ENCODE peak calls at places on chromosomes 13 and 19, in four cellular contexts. U, Y, M and B are unnamed samples.

GRCh38 chr13:96299235-96299634 is 209.3 kb downstream of the HS6ST3 start:
- DNase-seq in Y (no peak), M (no peak), U (no peak), B (no peak)

GRCh38 chr13:75195479-75196111 is 286.4 kb downstream of the TBC1D4 start:
- DNase-seq in M (peak; percentile 40), U (no peak), Y (no peak), B (no peak)

GRCh38 chr19:33630880-33631627 is 9.3 kb downstream of the CHST8 start:
- DNase-seq in U (no peak), M (no peak), Y (no peak), B (no peak)

GRCh38 chr19:45929247-45929646 is 14.7 kb upstream of the NANOS2 start:
- DNase-seq in M (no peak), U (no peak), Y (no peak), B (no peak)

GRCh38 chr19:12453495-12453894 is 12.7 kb upstream of the ZNF443 start:
- DNase-seq in Y (no peak), U (no peak), M (no peak), B (no peak)

GRCh38 chr19:46984077-46985010 is 35.3 kb upstream of the NPAS1 start:
- DNase-seq in U (no peak), M (no peak), Y (peak; percentile 81), B (no peak)

GRCh38 chr19:51417107-51417806 is at the start of gene SIGLEC10:
- DNase-seq in U (no peak), Y (no peak), M (peak; percentile 52), B (peak; percentile 2)

GRCh38 chr19:43606569-43607229 is 5.2 kb upstream of the SRRM5 start:
- DNase-seq in U (no peak), Y (no peak), M (no peak), B (no peak)

GRCh38 chr13:76707360-76707759 is 178.8 kb downstream of the KCTD12 start:
- DNase-seq in M (no peak), U (no peak), Y (no peak), B (no peak)

GRCh38 chr13:26681036-26681435 is 79.5 kb downstream of the GPR12 start:
- DNase-seq in Y (no peak), M (no peak), U (no peak), B (no peak)

GRCh38 chr13:110123041-110123809 is 183.7 kb downstream of the COL4A1 start:
- DNase-seq in U (no peak), Y (no peak), M (peak; percentile 44), B (no peak)

GRCh38 chr19:58571575-58571947 is 1.6 kb downstream of the MZF1 start:
- DNase-seq in U (no peak), Y (no peak), M (no peak), B (no peak)

GRCh38 chr19:57016076-57016475 is 103.7 kb upstream of the USP29 start:
- DNase-seq in M (no peak), U (no peak), Y (no peak), B (no peak)

GRCh38 chr19:3604227-3604986 is 2.3 kb downstream of the TBXA2R start:
- DNase-seq in Y (no peak), M (no peak), U (no peak), B (no peak)

GRCh38 chr19:10074153-10074552 is 12.0 kb upstream of the SHFL start:
- DNase-seq in U (no peak), Y (no peak), M (no peak), B (peak; percentile 22)

GRCh38 chr13:45434556-45435371 is 16.6 kb upstream of the SLC25A30 start:
- DNase-seq in M (no peak), Y (no peak), U (no peak), B (no peak)

GRCh38 chr19:47713046-47714021 is at the start of gene EHD2:
- DNase-seq in M (peak; percentile 82), Y (peak; percentile 36), U (no peak), B (peak; percentile 9)

GRCh38 chr19:2275588-2276428 is 6.2 kb downstream of the PEAK3 start:
- DNase-seq in Y (no peak), M (no peak), U (no peak), B (no peak)

GRCh38 chr19:17515408-17516149 is 4.1 kb downstream of the PGLS start:
- DNase-seq in U (no peak), M (no peak), Y (no peak), B (no peak)

GRCh38 chr19:11137542-11138384 is 17.8 kb downstream of the SPC24 start:
- DNase-seq in U (peak; percentile 50), M (peak; percentile 92), Y (peak; percentile 80), B (peak; percentile 21)

GRCh38 chr19:38642176-38642575 is 5.3 kb upstream of the ACTN4 start:
- DNase-seq in M (peak; percentile 56), U (no peak), Y (no peak), B (no peak)

GRCh38 chr19:46975918-46976782 is 43.5 kb upstream of the NPAS1 start:
- DNase-seq in U (peak; percentile 61), Y (peak; percentile 85), M (peak; percentile 86), B (no peak)

GRCh38 chr13:59358014-59358413 is 805.7 kb downstream of the DIAPH3 start:
- DNase-seq in Y (no peak), M (peak; percentile 70), U (no peak), B (no peak)

GRCh38 chr19:18802354-18802753 is 11.2 kb upstream of the COMP start:
- DNase-seq in U (peak; percentile 74), Y (no peak), M (peak; percentile 87), B (no peak)

GRCh38 chr13:51995677-51996551 is 15.3 kb downstream of the ATP7B start:
- DNase-seq in M (peak; percentile 60), U (no peak), Y (no peak), B (no peak)

GRCh38 chr19:5452594-5453565 is 2.3 kb upstream of the ZNRF4 start:
- DNase-seq in Y (no peak), U (no peak), M (no peak), B (no peak)

GRCh38 chr13:75365724-75366173 is 116.2 kb downstream of the TBC1D4 start:
- DNase-seq in Y (no peak), U (no peak), M (no peak), B (peak; percentile 43)

GRCh38 chr13:39263033-39263432 is 224.8 kb downstream of the NHLRC3 start:
- DNase-seq in M (peak; percentile 86), Y (peak; percentile 58), U (peak; percentile 7), B (peak; percentile 14)

GRCh38 chr13:113470073-113470472 is 16.8 kb upstream of the ADPRHL1 start:
- DNase-seq in Y (no peak), M (no peak), U (no peak), B (no peak)

GRCh38 chr19:12093777-12094176 is 29.2 kb downstream of the ZNF844 start:
- DNase-seq in U (no peak), Y (no peak), M (no peak), B (no peak)

GRCh38 chr13:92843549-92843948 is 383.1 kb upstream of the GPC6 start:
- DNase-seq in Y (no peak), U (no peak), M (no peak), B (no peak)

GRCh38 chr13:79451500-79451962 is 29.4 kb upstream of the NDFIP2 start:
- DNase-seq in U (no peak), M (peak; percentile 58), Y (no peak), B (peak; percentile 89)

GRCh38 chr13:112134150-112135075 is 67.5 kb downstream of the SOX1 start:
- DNase-seq in Y (no peak), M (peak; percentile 25), U (no peak), B (no peak)

GRCh38 chr13:30898070-30898469 is 8.0 kb upstream of the MEDAG start:
- DNase-seq in Y (no peak), M (no peak), U (no peak), B (no peak)

GRCh38 chr19:16920816-16921529 is 32.2 kb downstream of the F2RL3 start:
- DNase-seq in U (no peak), Y (no peak), M (no peak), B (no peak)

GRCh38 chr13:43077906-43078305 is 54.5 kb downstream of the DNAJC15 start:
- DNase-seq in M (peak; percentile 62), Y (peak; percentile 42), U (no peak), B (no peak)

GRCh38 chr13:75468602-75469001 is 13.4 kb downstream of the TBC1D4 start:
- DNase-seq in U (no peak), M (no peak), Y (no peak), B (no peak)